ENCODE peak calls at places on chromosomes 12 and 14, in five cellular contexts. M is stomach, C is suprapubic skin, F is A549, E is HepG2. P is an unnamed sample.

GRCh38 chr12:89245090-89245489 is 107.2 kb downstream of the DUSP6 start:
- DNase-seq in E (no peak), C (no peak), F (no peak), M (no peak), P (no peak)

GRCh38 chr12:96445743-96446655 is 43.4 kb upstream of the CFAP54 start:
- DNase-seq in M (no peak), E (no peak), F (no peak), C (no peak), P (peak; percentile 12)

GRCh38 chr14:100321473-100322137 is 1.5 kb upstream of the SLC25A47 start:
- DNase-seq in C (no peak), E (no peak), F (no peak), M (no peak), P (no peak)

GRCh38 chr14:30138517-30138916 is 210.9 kb upstream of the PRKD1 start:
- DNase-seq in E (no peak), M (no peak), C (no peak), F (no peak), P (no peak)

GRCh38 chr12:132046561-132046960 is 96.8 kb downstream of the EP400 start:
- DNase-seq in M (no peak), F (no peak), C (peak; percentile 20), E (no peak), P (no peak)

GRCh38 chr12:18502422-18502821 is 235.4 kb downstream of the PLCZ1 start:
- DNase-seq in C (no peak), M (no peak), F (no peak), E (peak; percentile 1), P (no peak)

GRCh38 chr14:53542692-53543091 is 389.6 kb upstream of the DDHD1 start:
- DNase-seq in F (no peak), M (no peak), E (peak; percentile 44), C (no peak), P (no peak)

GRCh38 chr12:120940799-120941198 is 36.6 kb upstream of the SPPL3 start:
- DNase-seq in M (no peak), E (no peak), F (no peak), C (no peak), P (no peak)

GRCh38 chr14:100871234-100872186 is 32.0 kb downstream of the RTL1 start:
- DNase-seq in C (peak; percentile 38), E (peak; percentile 22), M (no peak), F (peak; percentile 32), P (no peak)

GRCh38 chr14:88790501-88791251 is 2.1 kb downstream of the EML5 start:
- DNase-seq in E (no peak), F (no peak), M (no peak), C (no peak), P (no peak)

GRCh38 chr14:51652168-51653095 is 722 bp downstream of the FRMD6 start:
- DNase-seq in C (peak; percentile 81), F (peak; percentile 37), M (peak; percentile 38), E (no peak), P (peak; percentile 35)

GRCh38 chr14:76186318-76187027 is 34.8 kb downstream of the GPATCH2L start:
- DNase-seq in C (no peak), E (no peak), M (no peak), F (no peak), P (no peak)

GRCh38 chr14:65502676-65503124 is 90.2 kb downstream of the FUT8 start:
- DNase-seq in M (no peak), E (no peak), C (no peak), F (no peak), P (no peak)

GRCh38 chr12:95218852-95219171 is 1.2 kb downstream of the VEZT start:
- DNase-seq in F (peak; percentile 31), C (no peak), M (no peak), E (no peak), P (peak; percentile 42)

GRCh38 chr14:28773917-28774691 is 7.5 kb downstream of the FOXG1 start:
- DNase-seq in E (no peak), F (no peak), C (no peak), M (no peak), P (no peak)

GRCh38 chr12:124680863-124681778 is 113.7 kb upstream of the NCOR2 start:
- DNase-seq in C (no peak), F (peak; percentile 98), E (peak; percentile 80), M (no peak), P (no peak)

GRCh38 chr12:47783821-47784819 is 11.1 kb downstream of the SLC48A1 start:
- DNase-seq in M (no peak), E (no peak), F (no peak), C (peak; percentile 68), P (no peak)

GRCh38 chr14:74015965-74016364 is 3.1 kb downstream of the ENTPD5 start:
- DNase-seq in C (no peak), E (no peak), F (no peak), M (no peak), P (no peak)
- TF ChIP-seq EP300 in C (no peak), E (no peak), F (no peak), M (no peak), P (no peak)

GRCh38 chr12:27644446-27644845 is 51.8 kb upstream of the REP15 start:
- DNase-seq in E (no peak), M (no peak), F (no peak), C (no peak), P (no peak)
- TF ChIP-seq EP300 in E (no peak), M (no peak), F (no peak), C (no peak), P (no peak)

GRCh38 chr12:108855284-108856169 is 1.9 kb downstream of the SSH1 start:
- DNase-seq in F (no peak), E (peak; percentile 43), M (no peak), C (no peak), P (no peak)
- TF ChIP-seq EP300 in F (no peak), E (no peak), M (no peak), C (no peak), P (no peak)

GRCh38 chr14:39264057-39264456 is 30.3 kb downstream of the MIA2 start:
- DNase-seq in F (no peak), C (no peak), E (no peak), M (no peak), P (no peak)
- TF ChIP-seq EP300 in F (no peak), C (no peak), E (no peak), M (no peak), P (no peak)

DNA sequence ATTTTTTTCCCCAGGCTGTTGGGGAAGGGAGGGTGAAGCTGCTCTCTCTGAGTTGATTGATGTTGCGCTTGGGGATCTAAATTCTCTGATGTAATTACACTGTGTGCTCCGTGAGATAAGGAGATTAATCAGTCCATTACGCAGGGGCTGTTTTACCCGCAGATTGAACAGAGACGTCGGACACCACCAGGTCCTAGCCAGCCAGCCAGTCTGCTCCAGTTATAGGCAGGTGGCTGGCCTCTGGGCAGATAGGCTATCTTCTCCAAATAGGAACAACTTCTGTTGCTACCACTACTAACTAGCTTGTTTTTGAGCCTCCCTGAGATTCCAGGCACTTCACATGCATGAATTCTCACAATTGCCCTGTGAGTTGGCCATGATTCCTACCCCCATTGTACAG is 91.1 kb downstream of the SRRM4 start:
- DNase-seq in C (no peak), M (no peak), E (no peak), F (no peak), P (no peak)
- TF ChIP-seq EP300 in C (no peak), M (no peak), E (no peak), F (no peak), P (no peak)

GRCh38 chr12:66548338-66549049 is 130.4 kb downstream of the GRIP1 start:
- DNase-seq in F (no peak), M (no peak), C (no peak), E (no peak), P (no peak)

GRCh38 chr12:66549050-66549389 is 129.9 kb downstream of the GRIP1 start:
- DNase-seq in E (no peak), F (no peak), C (no peak), M (no peak), P (no peak)

GRCh38 chr12:66555113-66555512 is 123.8 kb downstream of the GRIP1 start:
- DNase-seq in E (no peak), F (no peak), C (no peak), M (no peak), P (no peak)

GRCh38 chr12:66552753-66553152 is 126.1 kb downstream of the GRIP1 start:
- DNase-seq in F (no peak), E (no peak), M (no peak), C (no peak), P (no peak)

DNA sequence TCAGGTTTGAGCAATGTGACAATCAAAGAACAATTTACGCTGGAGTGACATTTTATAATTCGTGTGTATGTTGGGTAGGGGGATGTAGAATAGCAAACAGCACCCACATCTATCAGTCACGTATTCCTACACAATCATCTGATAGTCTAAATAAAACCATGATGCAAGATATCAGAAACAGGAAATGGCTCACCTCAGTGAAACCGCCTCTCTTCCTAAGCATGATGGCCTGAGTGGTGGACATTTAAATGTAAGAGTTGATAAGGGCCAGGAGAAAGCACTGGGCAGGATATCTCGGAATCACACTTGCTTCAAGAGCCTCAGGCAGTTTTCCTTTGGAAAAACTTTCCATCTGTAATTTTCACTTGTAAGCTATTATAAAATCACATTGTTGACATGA is 128.2 kb downstream of the GRIP1 start:
- DNase-seq in M (no peak), F (no peak), E (no peak), C (no peak), P (no peak)
- TF ChIP-seq EP300 in M (no peak), F (no peak), E (no peak), C (no peak), P (no peak)

GRCh38 chr14:90678420-90678819 is 137.8 kb downstream of the TTC7B start:
- DNase-seq in M (no peak), C (no peak), E (no peak), F (no peak), P (no peak)
- TF ChIP-seq EP300 in M (no peak), C (no peak), E (no peak), F (no peak), P (no peak)

DNA sequence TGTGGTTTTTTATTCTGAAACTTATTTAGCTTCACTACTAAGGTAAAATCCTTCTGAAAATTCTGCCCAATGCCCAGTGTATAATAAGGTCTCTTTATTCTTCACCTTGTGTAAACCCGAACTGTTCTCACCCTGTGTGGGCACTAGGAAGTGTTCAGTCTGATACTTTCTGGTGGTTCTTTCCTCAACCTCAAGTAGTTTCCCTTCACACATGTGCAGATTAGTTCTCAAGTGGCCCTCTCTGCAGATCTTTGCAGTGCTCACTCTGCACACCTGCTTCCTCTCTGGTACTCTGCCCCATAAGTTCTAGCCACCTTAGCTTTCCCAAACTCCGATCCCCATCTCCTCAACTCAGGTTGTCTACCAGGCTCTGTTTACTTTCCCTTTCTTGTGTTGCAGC is 61.6 kb downstream of the RAD51B start:
- DNase-seq in F (no peak), C (no peak), M (no peak), E (no peak), P (no peak)
- TF ChIP-seq EP300 in F (no peak), C (no peak), M (no peak), E (no peak), P (no peak)

GRCh38 chr12:49904601-49905000 is 901 bp upstream of the FAIM2 start:
- DNase-seq in E (no peak), M (no peak), C (no peak), F (no peak), P (no peak)

GRCh38 chr12:49902399-49903350 is 1.0 kb downstream of the FAIM2 start:
- DNase-seq in E (no peak), C (no peak), M (no peak), F (no peak), P (no peak)

GRCh38 chr12:49901986-49902385 is 1.7 kb downstream of the FAIM2 start:
- DNase-seq in C (no peak), F (no peak), M (no peak), E (no peak), P (no peak)

GRCh38 chr12:49903700-49904423 is at the start of gene FAIM2:
- DNase-seq in E (no peak), M (no peak), C (no peak), F (no peak), P (peak; percentile 24)

GRCh38 chr12:49903351-49903699 is 375 bp downstream of the FAIM2 start:
- DNase-seq in M (no peak), F (no peak), C (no peak), E (no peak), P (no peak)
- TF ChIP-seq EP300 in M (no peak), F (no peak), C (no peak), E (no peak), P (no peak)

P was measured in transverse colon.